ENCODE peak calls at places on chromosome 10, in six cellular contexts. One of them, this sample, is unnamed.

GRCh38 chr10:3825244-3825643 is 40.2 kb upstream of the KLF6 start:
- DNase-seq in NCI-H524: peak; percentile 49
- DNase-seq in Right ventricle myocardium superior: no peak
- DNase-seq in nucleus accumbens: no peak
- DNase-seq in EH: peak; percentile 93
- DNase-seq in brain microvascular endothelial cell: peak; percentile 75
- DNase-seq in this sample: no peak

GRCh38 chr10:6722616-6723004 is 142.5 kb upstream of the PRKCQ start:
- DNase-seq in NCI-H524: no peak
- DNase-seq in Right ventricle myocardium superior: no peak
- DNase-seq in nucleus accumbens: no peak
- DNase-seq in EH: peak; percentile 73
- DNase-seq in brain microvascular endothelial cell: peak; percentile 32
- DNase-seq in this sample: no peak

GRCh38 chr10:63521389-63522128 is at the start of gene REEP3:
- DNase-seq in NCI-H524: peak; percentile 47
- DNase-seq in Right ventricle myocardium superior: peak; percentile 81
- DNase-seq in nucleus accumbens: peak; percentile 60
- DNase-seq in EH: peak; percentile 79
- DNase-seq in brain microvascular endothelial cell: peak; percentile 36
- DNase-seq in this sample: peak; percentile 34

GRCh38 chr10:69222157-69223027 is 2.3 kb downstream of the HKDC1 start:
- DNase-seq in NCI-H524: peak; percentile 4
- DNase-seq in Right ventricle myocardium superior: no peak
- DNase-seq in nucleus accumbens: no peak
- DNase-seq in EH: peak; percentile 61
- DNase-seq in brain microvascular endothelial cell: peak; percentile 59
- DNase-seq in this sample: peak; percentile 72

GRCh38 chr10:97517778-97518561 is 19.2 kb downstream of the UBTD1 start:
- DNase-seq in NCI-H524: no peak
- DNase-seq in Right ventricle myocardium superior: no peak
- DNase-seq in nucleus accumbens: no peak
- DNase-seq in EH: peak; percentile 31
- DNase-seq in brain microvascular endothelial cell: no peak
- DNase-seq in this sample: peak; percentile 29

GRCh38 chr10:101301111-101301731 is 52.7 kb upstream of the BTRC start:
- DNase-seq in NCI-H524: peak; percentile 70
- DNase-seq in Right ventricle myocardium superior: no peak
- DNase-seq in nucleus accumbens: no peak
- DNase-seq in EH: peak; percentile 51
- DNase-seq in brain microvascular endothelial cell: peak; percentile 27
- DNase-seq in this sample: peak; percentile 59

GRCh38 chr10:51117794-51118193 is 43.5 kb downstream of the PRKG1 start:
- DNase-seq in NCI-H524: no peak
- DNase-seq in Right ventricle myocardium superior: no peak
- DNase-seq in nucleus accumbens: no peak
- DNase-seq in EH: peak; percentile 47
- DNase-seq in brain microvascular endothelial cell: no peak
- DNase-seq in this sample: no peak

GRCh38 chr10:86945361-86946214 is 11.8 kb downstream of the MMRN2 start:
- DNase-seq in NCI-H524: no peak
- DNase-seq in Right ventricle myocardium superior: peak; percentile 62
- DNase-seq in nucleus accumbens: no peak
- DNase-seq in EH: peak; percentile 44
- DNase-seq in brain microvascular endothelial cell: no peak
- DNase-seq in this sample: no peak

GRCh38 chr10:127148066-127148932 is 48.1 kb downstream of the INSYN2A start:
- DNase-seq in NCI-H524: no peak
- DNase-seq in Right ventricle myocardium superior: no peak
- DNase-seq in nucleus accumbens: no peak
- DNase-seq in EH: peak; percentile 89
- DNase-seq in brain microvascular endothelial cell: peak; percentile 91
- DNase-seq in this sample: peak; percentile 43

GRCh38 chr10:9209105-9209798 is 1154.8 kb downstream of the GATA3 start:
- DNase-seq in NCI-H524: peak; percentile 50
- DNase-seq in Right ventricle myocardium superior: peak; percentile 56
- DNase-seq in nucleus accumbens: peak; percentile 38
- DNase-seq in EH: peak; percentile 68
- DNase-seq in brain microvascular endothelial cell: peak; percentile 58
- DNase-seq in this sample: peak; percentile 68

GRCh38 chr10:1964476-1964875 is 227.2 kb upstream of the ADARB2 start:
- DNase-seq in NCI-H524: no peak
- DNase-seq in Right ventricle myocardium superior: no peak
- DNase-seq in nucleus accumbens: no peak
- DNase-seq in EH: no peak
- DNase-seq in brain microvascular endothelial cell: no peak
- DNase-seq in this sample: no peak

GRCh38 chr10:52653510-52653909 is 119.1 kb downstream of the MBL2 start:
- DNase-seq in NCI-H524: peak; percentile 2
- DNase-seq in Right ventricle myocardium superior: peak; percentile 41
- DNase-seq in nucleus accumbens: no peak
- DNase-seq in EH: peak; percentile 19
- DNase-seq in brain microvascular endothelial cell: no peak
- DNase-seq in this sample: no peak

GRCh38 chr10:132448248-132448731 is 51.3 kb downstream of the PWWP2B start:
- DNase-seq in NCI-H524: no peak
- DNase-seq in Right ventricle myocardium superior: peak; percentile 83
- DNase-seq in nucleus accumbens: no peak
- DNase-seq in EH: peak; percentile 41
- DNase-seq in brain microvascular endothelial cell: no peak
- DNase-seq in this sample: no peak

GRCh38 chr10:110214380-110214826 is 7.0 kb downstream of the MXI1 start:
- DNase-seq in NCI-H524: no peak
- DNase-seq in Right ventricle myocardium superior: no peak
- DNase-seq in nucleus accumbens: no peak
- DNase-seq in EH: no peak
- DNase-seq in brain microvascular endothelial cell: no peak
- DNase-seq in this sample: no peak

GRCh38 chr10:91614254-91614624 is 18.6 kb downstream of the PPP1R3C start:
- DNase-seq in NCI-H524: no peak
- DNase-seq in Right ventricle myocardium superior: no peak
- DNase-seq in nucleus accumbens: no peak
- DNase-seq in EH: peak; percentile 96
- DNase-seq in brain microvascular endothelial cell: peak; percentile 77
- DNase-seq in this sample: no peak

GRCh38 chr10:24822557-24822956 is 98.9 kb upstream of the ARHGAP21 start:
- DNase-seq in NCI-H524: no peak
- DNase-seq in Right ventricle myocardium superior: no peak
- DNase-seq in nucleus accumbens: no peak
- DNase-seq in EH: no peak
- DNase-seq in brain microvascular endothelial cell: no peak
- DNase-seq in this sample: no peak

GRCh38 chr10:18334116-18334867 is 194.1 kb downstream of the CACNB2 start:
- DNase-seq in NCI-H524: peak; percentile 11
- DNase-seq in Right ventricle myocardium superior: no peak
- DNase-seq in nucleus accumbens: no peak
- DNase-seq in EH: no peak
- DNase-seq in brain microvascular endothelial cell: no peak
- DNase-seq in this sample: no peak

GRCh38 chr10:119461380-119461779 is 81.1 kb downstream of the RGS10 start:
- DNase-seq in NCI-H524: no peak
- DNase-seq in Right ventricle myocardium superior: no peak
- DNase-seq in nucleus accumbens: no peak
- DNase-seq in EH: no peak
- DNase-seq in brain microvascular endothelial cell: no peak
- DNase-seq in this sample: no peak

GRCh38 chr10:52312999-52313349 is 1.1 kb upstream of the DKK1 start:
- DNase-seq in NCI-H524: no peak
- DNase-seq in Right ventricle myocardium superior: no peak
- DNase-seq in nucleus accumbens: no peak
- DNase-seq in EH: no peak
- DNase-seq in brain microvascular endothelial cell: no peak
- DNase-seq in this sample: no peak

GRCh38 chr10:75922435-75922834 is 491.0 kb downstream of the LRMDA start:
- DNase-seq in NCI-H524: peak; percentile 12
- DNase-seq in Right ventricle myocardium superior: no peak
- DNase-seq in nucleus accumbens: no peak
- DNase-seq in EH: no peak
- DNase-seq in brain microvascular endothelial cell: no peak
- DNase-seq in this sample: no peak

GRCh38 chr10:11386044-11386443 is 225.4 kb downstream of the USP6NL start:
- DNase-seq in NCI-H524: no peak
- DNase-seq in Right ventricle myocardium superior: no peak
- DNase-seq in nucleus accumbens: no peak
- DNase-seq in EH: no peak
- DNase-seq in brain microvascular endothelial cell: no peak
- DNase-seq in this sample: no peak

GRCh38 chr10:69004821-69005220 is 16.2 kb downstream of the KIFBP start:
- DNase-seq in NCI-H524: no peak
- DNase-seq in Right ventricle myocardium superior: no peak
- DNase-seq in nucleus accumbens: no peak
- DNase-seq in EH: peak; percentile 65
- DNase-seq in brain microvascular endothelial cell: peak; percentile 12
- DNase-seq in this sample: peak; percentile 50

GRCh38 chr10:31620236-31621151 is 301.5 kb downstream of the ZEB1 start:
- DNase-seq in NCI-H524: peak; percentile 65
- DNase-seq in Right ventricle myocardium superior: peak; percentile 87
- DNase-seq in nucleus accumbens: no peak
- DNase-seq in EH: peak; percentile 78
- DNase-seq in brain microvascular endothelial cell: peak; percentile 42
- DNase-seq in this sample: peak; percentile 29

GRCh38 chr10:26157734-26158133 is 58.8 kb upstream of the GAD2 start:
- DNase-seq in NCI-H524: no peak
- DNase-seq in Right ventricle myocardium superior: no peak
- DNase-seq in nucleus accumbens: no peak
- DNase-seq in EH: no peak
- DNase-seq in brain microvascular endothelial cell: no peak
- DNase-seq in this sample: no peak

GRCh38 chr10:4344544-4344994 is 481.4 kb upstream of the AKR1E2 start:
- DNase-seq in NCI-H524: no peak
- DNase-seq in Right ventricle myocardium superior: peak; percentile 57
- DNase-seq in nucleus accumbens: peak; percentile 15
- DNase-seq in EH: peak; percentile 100
- DNase-seq in brain microvascular endothelial cell: peak; percentile 100
- DNase-seq in this sample: peak; percentile 27

GRCh38 chr10:126375926-126376554 is 12.2 kb downstream of the ADAM12 start:
- DNase-seq in NCI-H524: peak; percentile 7
- DNase-seq in Right ventricle myocardium superior: no peak
- DNase-seq in nucleus accumbens: no peak
- DNase-seq in EH: no peak
- DNase-seq in brain microvascular endothelial cell: peak; percentile 32
- DNase-seq in this sample: no peak

GRCh38 chr10:60433684-60434083 is 44.0 kb upstream of the ANK3 start:
- DNase-seq in NCI-H524: peak; percentile 0
- DNase-seq in Right ventricle myocardium superior: no peak
- DNase-seq in nucleus accumbens: no peak
- DNase-seq in EH: peak; percentile 78
- DNase-seq in brain microvascular endothelial cell: peak; percentile 83
- DNase-seq in this sample: no peak

GRCh38 chr10:78397796-78398195 is 364.1 kb downstream of the RPS24 start:
- DNase-seq in NCI-H524: no peak
- DNase-seq in Right ventricle myocardium superior: no peak
- DNase-seq in nucleus accumbens: no peak
- DNase-seq in EH: peak; percentile 26
- DNase-seq in brain microvascular endothelial cell: no peak
- DNase-seq in this sample: no peak

GRCh38 chr10:106436123-106436740 is 728.3 kb downstream of the SORCS1 start:
- DNase-seq in NCI-H524: no peak
- DNase-seq in Right ventricle myocardium superior: no peak
- DNase-seq in nucleus accumbens: no peak
- DNase-seq in EH: peak; percentile 71
- DNase-seq in brain microvascular endothelial cell: no peak
- DNase-seq in this sample: no peak

GRCh38 chr10:93567277-93568104 is 1.0 kb downstream of the FFAR4 start:
- DNase-seq in NCI-H524: no peak
- DNase-seq in Right ventricle myocardium superior: no peak
- DNase-seq in nucleus accumbens: no peak
- DNase-seq in EH: no peak
- DNase-seq in brain microvascular endothelial cell: no peak
- DNase-seq in this sample: no peak

GRCh38 chr10:84563868-84564267 is 235.5 kb downstream of the CCSER2 start:
- DNase-seq in NCI-H524: no peak
- DNase-seq in Right ventricle myocardium superior: no peak
- DNase-seq in nucleus accumbens: no peak
- DNase-seq in EH: no peak
- DNase-seq in brain microvascular endothelial cell: no peak
- DNase-seq in this sample: no peak

GRCh38 chr10:130804281-130804680 is 507.2 kb downstream of the TCERG1L start:
- DNase-seq in NCI-H524: no peak
- DNase-seq in Right ventricle myocardium superior: no peak
- DNase-seq in nucleus accumbens: no peak
- DNase-seq in EH: no peak
- DNase-seq in brain microvascular endothelial cell: no peak
- DNase-seq in this sample: no peak

GRCh38 chr10:77970869-77971803 is 44.6 kb upstream of the DLG5 start:
- DNase-seq in NCI-H524: no peak
- DNase-seq in Right ventricle myocardium superior: peak; percentile 65
- DNase-seq in nucleus accumbens: no peak
- DNase-seq in EH: peak; percentile 99
- DNase-seq in brain microvascular endothelial cell: peak; percentile 81
- DNase-seq in this sample: peak; percentile 67

GRCh38 chr10:37728830-37729229 is 128.6 kb downstream of the ZNF248 start:
- DNase-seq in NCI-H524: no peak
- DNase-seq in Right ventricle myocardium superior: no peak
- DNase-seq in nucleus accumbens: no peak
- DNase-seq in EH: no peak
- DNase-seq in brain microvascular endothelial cell: no peak
- DNase-seq in this sample: no peak